ENCODE peak calls at places on chromosome 7, in four cellular contexts. One of them, this sample, is unnamed.

GRCh38 chr7:120857558-120858298 is at the start of gene TSPAN12:
- DNase-seq in iris pigment epithelial cell: peak
- DNase-seq in cardiac fibroblast: peak
- DNase-seq in HT-29: peak
- DNase-seq in this sample: no peak

GRCh38 chr7:130683026-130683425 is 3.3 kb downstream of the TSGA13 start:
- DNase-seq in iris pigment epithelial cell: no peak
- DNase-seq in cardiac fibroblast: peak
- DNase-seq in HT-29: no peak
- DNase-seq in this sample: no peak

GRCh38 chr7:88363869-88364268 is 57.2 kb upstream of the STEAP4 start:
- DNase-seq in iris pigment epithelial cell: no peak
- DNase-seq in cardiac fibroblast: no peak
- DNase-seq in HT-29: no peak
- DNase-seq in this sample: no peak

GRCh38 chr7:45347804-45348203 is 190.2 kb downstream of the RAMP3 start:
- DNase-seq in iris pigment epithelial cell: peak
- DNase-seq in cardiac fibroblast: no peak
- DNase-seq in HT-29: no peak
- DNase-seq in this sample: no peak

GRCh38 chr7:54015251-54015650 is 526.9 kb upstream of the VSTM2A start:
- DNase-seq in iris pigment epithelial cell: no peak
- DNase-seq in cardiac fibroblast: no peak
- DNase-seq in HT-29: no peak
- DNase-seq in this sample: peak

GRCh38 chr7:102125127-102125561 is 161.5 kb upstream of the SH2B2 start:
- DNase-seq in iris pigment epithelial cell: peak
- DNase-seq in cardiac fibroblast: peak
- DNase-seq in HT-29: peak
- DNase-seq in this sample: peak

GRCh38 chr7:156180451-156181229 is 368.4 kb upstream of the SHH start:
- DNase-seq in iris pigment epithelial cell: no peak
- DNase-seq in cardiac fibroblast: no peak
- DNase-seq in HT-29: no peak
- DNase-seq in this sample: no peak

GRCh38 chr7:100719523-100720319 is 547 bp upstream of the EPO start:
- DNase-seq in iris pigment epithelial cell: peak
- DNase-seq in cardiac fibroblast: peak
- DNase-seq in HT-29: peak
- DNase-seq in this sample: no peak

GRCh38 chr7:46317256-46317655 is 396.2 kb upstream of the IGFBP3 start:
- DNase-seq in iris pigment epithelial cell: no peak
- DNase-seq in cardiac fibroblast: peak
- DNase-seq in HT-29: no peak
- DNase-seq in this sample: peak

GRCh38 chr7:64686493-64687184 is 20.7 kb downstream of the ZNF107 start:
- DNase-seq in iris pigment epithelial cell: no peak
- DNase-seq in cardiac fibroblast: no peak
- DNase-seq in HT-29: peak
- DNase-seq in this sample: no peak

GRCh38 chr7:128302110-128302509 is 41.6 kb downstream of the RBM28 start:
- DNase-seq in iris pigment epithelial cell: no peak
- DNase-seq in cardiac fibroblast: no peak
- DNase-seq in HT-29: no peak
- DNase-seq in this sample: no peak

GRCh38 chr7:18552943-18553584 is 57.5 kb downstream of the HDAC9 start:
- DNase-seq in iris pigment epithelial cell: no peak
- DNase-seq in cardiac fibroblast: no peak
- DNase-seq in HT-29: no peak
- DNase-seq in this sample: no peak

GRCh38 chr7:114021135-114021534 is 102.3 kb upstream of the PPP1R3A start:
- DNase-seq in iris pigment epithelial cell: peak
- DNase-seq in cardiac fibroblast: no peak
- DNase-seq in HT-29: no peak
- DNase-seq in this sample: no peak

GRCh38 chr7:16078076-16078952 is 343.0 kb downstream of the CRPPA start:
- DNase-seq in iris pigment epithelial cell: peak
- DNase-seq in cardiac fibroblast: peak
- DNase-seq in HT-29: peak
- DNase-seq in this sample: peak

GRCh38 chr7:123583821-123584220 is 17.8 kb upstream of the ASB15 start:
- DNase-seq in iris pigment epithelial cell: no peak
- DNase-seq in cardiac fibroblast: no peak
- DNase-seq in HT-29: no peak
- DNase-seq in this sample: no peak

GRCh38 chr7:82859106-82859850 is 303.4 kb downstream of the PCLO start:
- DNase-seq in iris pigment epithelial cell: peak
- DNase-seq in cardiac fibroblast: peak
- DNase-seq in HT-29: no peak
- DNase-seq in this sample: no peak

GRCh38 chr7:154171422-154171821 is 119.2 kb downstream of the DPP6 start:
- DNase-seq in iris pigment epithelial cell: no peak
- DNase-seq in cardiac fibroblast: no peak
- DNase-seq in HT-29: no peak
- DNase-seq in this sample: no peak

GRCh38 chr7:27235387-27236052 is 7.1 kb upstream of the EVX1 start:
- DNase-seq in iris pigment epithelial cell: no peak
- DNase-seq in cardiac fibroblast: peak
- DNase-seq in HT-29: peak
- DNase-seq in this sample: no peak